ENCODE peak calls at places on chromosomes 7 and 10, in eight cellular contexts. O is Panc1, U is sigmoid colon, I is brain microvascular endothelial cell, T is hepatocyte, E is lung, B is tibial artery, A is A673. J is an unnamed sample.

GRCh38 chr7:38934536-38934935 is 25.5 kb upstream of the VPS41 start:
- DNase-seq in O (no peak), U (no peak), I (no peak), T (no peak), E (no peak), B (no peak), A (no peak), J (no peak)

GRCh38 chr7:41466760-41467384 is 236.0 kb downstream of the INHBA start:
- DNase-seq in O (no peak), U (no peak), I (no peak), T (peak; percentile 20), E (no peak), B (no peak), A (no peak), J (no peak)

GRCh38 chr10:87038786-87039185 is 18.7 kb downstream of the FAM25A start:
- DNase-seq in O (no peak), U (no peak), I (no peak), T (no peak), E (no peak), B (no peak), A (no peak), J (no peak)

GRCh38 chr7:75639071-75639892 is 99.5 kb downstream of the HIP1 start:
- DNase-seq in O (no peak), U (peak; percentile 65), I (no peak), T (peak; percentile 61), E (peak; percentile 48), B (no peak), A (peak; percentile 53), J (no peak)

GRCh38 chr7:30866939-30867338 is 44.7 kb upstream of the AQP1 start:
- DNase-seq in O (no peak), U (no peak), I (no peak), T (peak; percentile 58), E (no peak), B (no peak), A (no peak), J (no peak)

GRCh38 chr7:28166982-28167715 is 13.4 kb downstream of the JAZF1 start:
- DNase-seq in O (no peak), U (no peak), I (no peak), T (no peak), E (no peak), B (no peak), A (no peak), J (no peak)

GRCh38 chr10:52319926-52320325 is 5.8 kb downstream of the DKK1 start:
- DNase-seq in O (no peak), U (no peak), I (no peak), T (no peak), E (no peak), B (no peak), A (no peak), J (no peak)

GRCh38 chr10:112160834-112161233 is 22.7 kb downstream of the GPAM start:
- DNase-seq in O (no peak), U (no peak), I (no peak), T (no peak), E (no peak), B (no peak), A (no peak), J (no peak)

GRCh38 chr7:140310337-140311002 is 87.9 kb downstream of the SLC37A3 start:
- DNase-seq in O (no peak), U (no peak), I (no peak), T (no peak), E (no peak), B (no peak), A (no peak), J (no peak)

GRCh38 chr7:70390251-70390650 is 741.7 kb upstream of the GALNT17 start:
- DNase-seq in O (no peak), U (no peak), I (no peak), T (no peak), E (no peak), B (peak; percentile 38), A (no peak), J (no peak)

GRCh38 chr10:16652154-16652553 is 130.5 kb upstream of the C1QL3 start:
- DNase-seq in O (no peak), U (no peak), I (peak; percentile 7), T (no peak), E (no peak), B (no peak), A (no peak), J (no peak)

GRCh38 chr7:4931932-4932331 is 27.1 kb downstream of the MMD2 start:
- DNase-seq in O (no peak), U (peak; percentile 70), I (no peak), T (peak; percentile 28), E (no peak), B (no peak), A (peak; percentile 21), J (no peak)

GRCh38 chr10:54843932-54844331 is 42.9 kb upstream of the PCDH15 start:
- DNase-seq in O (no peak), U (no peak), I (no peak), T (no peak), E (no peak), B (no peak), A (no peak), J (no peak)

GRCh38 chr10:69826789-69827532 is 25.3 kb downstream of the COL13A1 start:
- DNase-seq in O (no peak), U (no peak), I (no peak), T (no peak), E (no peak), B (no peak), A (no peak), J (no peak)
- TF ChIP-seq CTCF in O (no peak), U (no peak), I (peak; percentile 50), T (no peak), E (no peak), B (no peak), A (no peak), J (peak; percentile 3)

DNA sequence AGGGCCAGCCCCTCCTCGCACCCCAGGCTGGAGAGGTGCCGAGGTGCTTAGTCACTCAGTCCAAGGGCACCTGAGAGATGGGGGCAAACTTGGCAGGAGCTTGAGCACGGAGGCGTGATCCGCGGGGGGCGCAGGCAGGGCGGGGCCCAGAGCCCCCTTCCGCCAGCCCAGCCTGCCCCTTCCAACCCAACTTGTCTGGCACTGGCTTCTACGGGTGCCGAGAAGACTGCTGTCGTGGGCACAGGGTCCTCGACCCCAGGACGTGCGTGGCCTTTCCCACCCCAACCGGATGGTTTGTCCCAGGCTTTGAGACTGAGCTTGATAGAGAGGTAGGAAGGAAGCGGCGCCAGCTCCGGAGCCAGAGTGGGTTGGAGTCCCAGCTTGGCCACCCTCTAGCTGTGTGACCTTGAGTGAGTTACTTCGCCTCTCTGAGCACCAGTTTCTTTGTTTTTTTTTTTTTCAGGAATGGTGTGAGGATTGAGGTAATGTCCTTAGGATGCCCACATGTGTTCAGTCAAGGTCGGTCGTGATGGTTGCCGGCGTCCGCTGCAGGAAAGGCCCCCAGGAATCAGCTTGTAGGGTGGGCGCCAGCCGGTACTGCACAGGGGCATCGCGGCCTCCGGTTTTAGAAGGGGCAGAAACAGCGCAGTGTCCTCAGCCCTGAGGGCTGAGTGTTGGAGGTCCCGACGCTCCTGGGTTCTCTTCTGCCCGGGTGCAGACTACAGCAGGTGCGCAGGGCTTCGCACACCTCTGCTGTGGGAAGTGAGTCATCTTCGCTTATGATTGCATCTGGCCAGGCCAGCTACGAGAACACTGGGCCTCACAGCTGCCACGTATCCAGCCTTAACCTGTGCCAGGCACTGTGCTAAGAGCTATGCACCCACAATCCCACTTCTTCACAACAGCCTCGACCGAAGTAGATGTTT is 28.6 kb upstream of the VAX1 start:
- DNase-seq in O (no peak), U (no peak), I (no peak), T (peak; percentile 32), E (no peak), B (no peak), A (peak; percentile 33), J (no peak)
- H3K4me3 ChIP-seq in O (peak overlapping the region; percentile 64), U (no peak overlapping the region), I (no peak overlapping the region), T (no peak overlapping the region), E (no peak overlapping the region), B (no peak overlapping the region), A (peak overlapping the region; percentile 55), J (no peak overlapping the region)

GRCh38 chr10:62040896-62041295 is 139.4 kb downstream of the ARID5B start:
- DNase-seq in O (no peak), U (no peak), I (no peak), T (no peak), E (no peak), B (no peak), A (no peak), J (no peak)

GRCh38 chr10:62037890-62038608 is 136.6 kb downstream of the ARID5B start:
- DNase-seq in O (no peak), U (no peak), I (no peak), T (peak; percentile 51), E (no peak), B (no peak), A (peak; percentile 45), J (no peak)

GRCh38 chr10:62036186-62037081 is 134.9 kb downstream of the ARID5B start:
- DNase-seq in O (no peak), U (no peak), I (no peak), T (no peak), E (no peak), B (no peak), A (no peak), J (no peak)

GRCh38 chr10:62038609-62039190 is 137.2 kb downstream of the ARID5B start:
- DNase-seq in O (peak; percentile 69), U (peak; percentile 86), I (peak; percentile 75), T (peak; percentile 83), E (peak; percentile 79), B (peak; percentile 65), A (peak; percentile 93), J (no peak)

GRCh38 chr10:62037166-62037831 is 135.8 kb downstream of the ARID5B start:
- DNase-seq in O (no peak), U (no peak), I (peak; percentile 64), T (no peak), E (no peak), B (no peak), A (peak; percentile 69), J (no peak)
- TF ChIP-seq CTCF in O (no peak), U (no peak), I (no peak), T (no peak), E (no peak), B (no peak), A (no peak), J (no peak)

DNA sequence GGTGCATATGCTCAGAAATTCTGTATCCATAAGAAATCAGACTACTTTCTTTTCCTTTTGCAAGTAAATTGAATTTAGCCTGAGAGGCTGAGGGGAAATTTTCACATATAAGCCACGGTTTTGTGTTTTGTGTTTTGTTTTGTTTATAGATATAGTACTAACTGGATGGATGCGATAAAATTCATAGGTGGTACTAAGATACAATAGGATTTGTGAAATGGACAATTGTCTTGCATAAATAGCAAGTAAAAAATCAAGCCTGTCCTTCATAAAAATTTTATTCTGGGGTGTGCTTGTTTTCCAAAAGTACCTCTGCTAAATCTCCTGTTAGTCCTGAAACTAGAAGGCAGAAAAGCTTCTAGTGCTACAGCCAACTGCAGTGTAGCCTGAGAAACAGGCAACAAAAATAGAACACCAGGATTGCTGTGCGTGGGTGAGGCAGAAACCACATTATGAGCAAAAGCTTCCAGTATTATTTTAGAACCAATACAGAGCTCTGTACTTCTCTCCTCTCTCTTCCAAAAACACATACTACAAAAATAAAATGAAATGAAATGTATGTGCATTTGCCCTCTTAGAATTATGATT is 634 bp upstream of the HDAC9 start:
- DNase-seq in O (no peak), U (no peak), I (peak; percentile 75), T (no peak), E (no peak), B (no peak), A (peak; percentile 40), J (no peak)
- H3K4me3 ChIP-seq in O (peak overlapping the region; percentile 64), U (peak overlapping the region; percentile 41), I (peak overlapping the region; percentile 47), T (no peak overlapping the region), E (no peak overlapping the region), B (peak overlapping the region; percentile 51), A (peak overlapping the region; percentile 48), J (peak overlapping the region; percentile 74)

J was measured in GM12864.